ENCODE peak calls at places on chromosome 2, in six cellular contexts. P is small intestine, G is AG09319, O is AG10803, U is NCI-H446, R is GM10248. S is an unnamed sample.

GRCh38 chr2:52936029-52936428 is 831.6 kb upstream of the CHAC2 start:
- DNase-seq in R (no peak), G (no peak), O (no peak), P (no peak), U (no peak), S (no peak)

GRCh38 chr2:188238386-188238785 is 53.3 kb upstream of the GULP1 start:
- DNase-seq in O (no peak), G (no peak), R (no peak), P (no peak), U (no peak), S (no peak)

GRCh38 chr2:22904126-22904684 is 480.8 kb upstream of the KLHL29 start:
- DNase-seq in U (no peak), O (no peak), R (peak), G (no peak), P (peak), S (peak)

GRCh38 chr2:207390302-207391095 is 139.3 kb upstream of the CREB1 start:
- DNase-seq in U (no peak), P (no peak), O (no peak), R (no peak), G (no peak), S (no peak)

GRCh38 chr2:74542978-74543377 is 10.8 kb downstream of the LOXL3 start:
- DNase-seq in O (no peak), U (no peak), R (no peak), G (no peak), P (no peak), S (no peak)

GRCh38 chr2:236882931-236883330 is 202.8 kb upstream of the COPS8 start:
- DNase-seq in P (no peak), G (no peak), U (no peak), O (no peak), R (no peak), S (no peak)

GRCh38 chr2:240806006-240806405 is 14.0 kb downstream of the KIF1A start:
- DNase-seq in G (no peak), P (no peak), O (no peak), U (no peak), R (no peak), S (peak)

GRCh38 chr2:233199870-233200269 is 51.6 kb upstream of the ATG16L1 start:
- DNase-seq in U (no peak), P (no peak), G (no peak), R (peak), O (no peak), S (no peak)

GRCh38 chr2:237701033-237701858 is 73.9 kb downstream of the LRRFIP1 start:
- DNase-seq in O (no peak), R (no peak), P (no peak), G (no peak), U (no peak), S (no peak)

GRCh38 chr2:112996635-112997034 is 8.6 kb upstream of the IL36A start:
- DNase-seq in R (no peak), O (no peak), P (peak), G (no peak), U (no peak), S (no peak)

GRCh38 chr2:11903085-11903484 is 156.7 kb downstream of the LPIN1 start:
- DNase-seq in P (no peak), G (no peak), O (no peak), R (no peak), U (no peak), S (no peak)

GRCh38 chr2:159600752-159601151 is 15.6 kb downstream of the BAZ2B start:
- DNase-seq in U (no peak), G (no peak), P (no peak), R (no peak), O (peak), S (no peak)

GRCh38 chr2:217573565-217573964 is 429.2 kb downstream of the TNS1 start:
- DNase-seq in U (no peak), P (no peak), R (no peak), O (peak), G (no peak), S (no peak)

GRCh38 chr2:138712212-138712979 is 67.8 kb downstream of the NXPH2 start:
- DNase-seq in R (peak), G (no peak), U (no peak), O (peak), P (no peak), S (no peak)

GRCh38 chr2:159009940-159010339 is 41.5 kb downstream of the TANC1 start:
- DNase-seq in P (no peak), R (no peak), U (no peak), O (peak), G (no peak), S (no peak)

GRCh38 chr2:61959381-61960293 is 54.2 kb downstream of the COMMD1 start:
- DNase-seq in G (no peak), O (no peak), R (no peak), U (no peak), P (peak), S (no peak)

GRCh38 chr2:135997380-135997779 is 12.0 kb upstream of the DARS1 start:
- DNase-seq in U (no peak), P (no peak), O (no peak), G (no peak), R (peak), S (no peak)

GRCh38 chr2:25251032-25251460 is 82.7 kb upstream of the POMC start:
- DNase-seq in O (no peak), R (peak), P (no peak), G (no peak), U (no peak), S (no peak)

GRCh38 chr2:18465979-18466378 is 94.5 kb downstream of the RDH14 start:
- DNase-seq in G (no peak), R (no peak), P (no peak), O (no peak), U (no peak), S (no peak)

GRCh38 chr2:222442665-222443064 is 18.3 kb downstream of the SGPP2 start:
- DNase-seq in U (no peak), R (no peak), G (no peak), O (no peak), P (no peak), S (no peak)

S was measured in stomach.